ENCODE peak calls at places on chromosomes 7 and 10, in ten cellular contexts. M, L, J, O, H, R, G, Q, K and Z are unnamed samples.

GRCh38 chr7:140989068-140989467 is 25.7 kb downstream of the MRPS33 start:
- DNase-seq in G (no peak), Q (no peak), M (no peak), J (no peak), O (no peak), K (no peak), L (no peak), R (no peak), H (no peak), Z (no peak)

GRCh38 chr7:148930335-148930734 is 46.2 kb upstream of the EZH2 start:
- DNase-seq in O (no peak), M (no peak), Q (peak), J (no peak), L (no peak), K (no peak), R (no peak), H (no peak), G (no peak), Z (no peak)

GRCh38 chr7:122546496-122546895 is 152.4 kb downstream of the RNF133 start:
- DNase-seq in H (no peak), R (no peak), G (no peak), Q (no peak), M (no peak), J (no peak), K (no peak), O (no peak), L (no peak), Z (no peak)

GRCh38 chr7:92366730-92367129 is 80.6 kb upstream of the GATAD1 start:
- DNase-seq in L (no peak), K (no peak), G (no peak), M (no peak), O (no peak), J (no peak), Q (no peak), R (no peak), H (no peak), Z (no peak)

GRCh38 chr7:53350241-53350640 is 314.8 kb downstream of the POM121L12 start:
- DNase-seq in M (no peak), R (no peak), G (no peak), H (peak), Q (peak), O (no peak), J (no peak), L (no peak), K (no peak), Z (no peak)

GRCh38 chr10:96588601-96589419 is 2.0 kb upstream of the TM9SF3 start:
- DNase-seq in L (no peak), K (no peak), O (peak), G (no peak), Q (no peak), H (no peak), J (no peak), R (no peak), M (no peak), Z (no peak)

GRCh38 chr7:90739731-90740130 is 143.6 kb downstream of the CDK14 start:
- DNase-seq in J (no peak), L (no peak), K (no peak), H (no peak), G (no peak), M (no peak), O (no peak), Q (no peak), R (no peak), Z (no peak)

GRCh38 chr7:132815130-132815529 is 238.9 kb upstream of the PLXNA4 start:
- DNase-seq in L (no peak), J (no peak), O (no peak), G (no peak), R (no peak), Q (no peak), H (no peak), M (no peak), K (no peak), Z (no peak)

GRCh38 chr7:45185028-45185863 is 27.7 kb downstream of the RAMP3 start:
- DNase-seq in K (no peak), J (no peak), H (no peak), R (no peak), L (no peak), Q (peak), O (no peak), G (no peak), M (no peak), Z (no peak)

GRCh38 chr10:76711374-76711997 is 926.1 kb downstream of the KCNMA1 start:
- DNase-seq in O (no peak), M (no peak), H (no peak), R (no peak), L (no peak), J (no peak), G (no peak), K (no peak), Q (no peak), Z (no peak)

GRCh38 chr10:14852236-14852635 is 14.1 kb downstream of the HSPA14 start:
- DNase-seq in G (no peak), L (no peak), J (no peak), M (no peak), Q (no peak), O (no peak), R (no peak), H (no peak), K (no peak), Z (no peak)

GRCh38 chr10:125407000-125407502 is 246.7 kb upstream of the CTBP2 start:
- DNase-seq in L (no peak), Q (no peak), H (no peak), R (peak), K (no peak), O (peak), J (no peak), M (no peak), G (no peak), Z (no peak)

GRCh38 chr7:146499970-146500369 is 383.4 kb downstream of the CNTNAP2 start:
- DNase-seq in H (no peak), J (no peak), G (no peak), O (no peak), Q (no peak), M (no peak), K (no peak), L (no peak), R (no peak), Z (no peak)

GRCh38 chr7:28921822-28922221 is 36.3 kb downstream of the TRIL start:
- DNase-seq in J (no peak), K (peak), O (peak), G (peak), L (no peak), Q (peak), R (peak), H (peak), M (no peak), Z (no peak)

GRCh38 chr7:118843456-118843855 is 619.0 kb downstream of the ANKRD7 start:
- DNase-seq in R (no peak), M (no peak), G (no peak), O (no peak), H (no peak), K (no peak), L (no peak), Q (no peak), J (no peak), Z (no peak)

GRCh38 chr10:89295597-89295996 is 6.2 kb upstream of the IFIT2 start:
- DNase-seq in H (no peak), J (peak), K (no peak), G (no peak), L (no peak), O (peak), R (no peak), M (no peak), Q (no peak), Z (no peak)

GRCh38 chr10:10897400-10897799 is 120.3 kb upstream of the CELF2 start:
- DNase-seq in O (no peak), Q (no peak), K (peak), H (no peak), G (no peak), L (no peak), J (no peak), R (no peak), M (no peak), Z (no peak)

GRCh38 chr7:42662862-42663261 is 249.0 kb downstream of the C7orf25 start:
- DNase-seq in H (no peak), M (no peak), K (no peak), Q (no peak), J (no peak), O (no peak), G (no peak), L (no peak), R (no peak), Z (no peak)

GRCh38 chr7:52955522-52955921 is 79.9 kb upstream of the POM121L12 start:
- DNase-seq in Q (no peak), J (no peak), R (no peak), O (no peak), M (no peak), K (no peak), G (no peak), L (no peak), H (no peak), Z (no peak)

GRCh38 chr7:99102809-99103690 is 40.9 kb downstream of the SMURF1 start:
- DNase-seq in H (no peak), M (no peak), O (peak), R (no peak), G (no peak), K (no peak), Q (peak), J (no peak), L (no peak), Z (no peak)

GRCh38 chr10:35007858-35008301 is 82.3 kb downstream of the CUL2 start:
- DNase-seq in R (no peak), L (no peak), H (no peak), M (no peak), Q (no peak), G (no peak), K (no peak), O (no peak), J (no peak), Z (no peak)

GRCh38 chr10:28291881-28292297 is 11.0 kb downstream of the MPP7 start:
- DNase-seq in R (no peak), Q (peak), J (peak), G (peak), L (no peak), K (no peak), H (no peak), M (no peak), O (peak), Z (no peak)